ENCODE peak calls at places on chromosomes 1 and 21, in four cellular contexts. One of them, this sample, is unnamed.
A peak's percentile ranks its signal among the peaks of the same experiment; 100 is the strongest.

GRCh38 chr1:95854457-95854856 is 620.4 kb downstream of the RWDD3 start:
- DNase-seq in adrenal gland: no peak
- DNase-seq in uterus: no peak
- DNase-seq in skeletal muscle cell: no peak
- DNase-seq in this sample: no peak

GRCh38 chr1:7555391-7556185 is 215.5 kb upstream of the VAMP3 start:
- DNase-seq in skeletal muscle cell: no peak
- DNase-seq in adrenal gland: no peak
- DNase-seq in uterus: no peak
- DNase-seq in this sample: peak; percentile 8

GRCh38 chr1:175471039-175471800 is 272.2 kb downstream of the TNR start:
- DNase-seq in adrenal gland: no peak
- DNase-seq in skeletal muscle cell: no peak
- DNase-seq in uterus: no peak
- DNase-seq in this sample: no peak

GRCh38 chr1:24318988-24319863 is at the start of gene GRHL3:
- DNase-seq in adrenal gland: no peak
- DNase-seq in uterus: no peak
- DNase-seq in skeletal muscle cell: no peak
- DNase-seq in this sample: no peak

GRCh38 chr1:245096330-245097066 is 58.3 kb upstream of the KIF26B start:
- DNase-seq in adrenal gland: no peak
- DNase-seq in uterus: no peak
- DNase-seq in skeletal muscle cell: no peak
- DNase-seq in this sample: no peak

GRCh38 chr21:39196310-39196709 is 13.1 kb upstream of the PSMG1 start:
- DNase-seq in skeletal muscle cell: no peak
- DNase-seq in adrenal gland: no peak
- DNase-seq in uterus: no peak
- DNase-seq in this sample: no peak

GRCh38 chr1:91015794-91016550 is 5.9 kb downstream of the ZNF644 start:
- DNase-seq in adrenal gland: no peak
- DNase-seq in skeletal muscle cell: peak; percentile 4
- DNase-seq in uterus: no peak
- DNase-seq in this sample: no peak

GRCh38 chr1:41639332-41639936 is 155.0 kb upstream of the EDN2 start:
- DNase-seq in uterus: no peak
- DNase-seq in skeletal muscle cell: no peak
- DNase-seq in adrenal gland: no peak
- DNase-seq in this sample: peak; percentile 32

GRCh38 chr1:182092336-182092735 is 30.8 kb upstream of the ZNF648 start:
- DNase-seq in skeletal muscle cell: no peak
- DNase-seq in uterus: no peak
- DNase-seq in adrenal gland: no peak
- DNase-seq in this sample: no peak

GRCh38 chr1:42266253-42267135 is 68.5 kb downstream of the FOXJ3 start:
- DNase-seq in skeletal muscle cell: no peak
- DNase-seq in adrenal gland: no peak
- DNase-seq in uterus: no peak
- DNase-seq in this sample: no peak

GRCh38 chr1:91836307-91837056 is 49.5 kb downstream of the TGFBR3 start:
- DNase-seq in skeletal muscle cell: no peak
- DNase-seq in uterus: no peak
- DNase-seq in adrenal gland: no peak
- DNase-seq in this sample: no peak

GRCh38 chr21:46618738-46619369 is 14.0 kb upstream of the S100B start:
- DNase-seq in adrenal gland: no peak
- DNase-seq in skeletal muscle cell: no peak
- DNase-seq in uterus: no peak
- DNase-seq in this sample: no peak

GRCh38 chr1:38088366-38088765 is 41.8 kb upstream of the POU3F1 start:
- DNase-seq in adrenal gland: no peak
- DNase-seq in uterus: no peak
- DNase-seq in skeletal muscle cell: no peak
- DNase-seq in this sample: no peak

GRCh38 chr1:224488806-224489584 is 54.4 kb upstream of the WDR26 start:
- DNase-seq in skeletal muscle cell: no peak
- DNase-seq in uterus: no peak
- DNase-seq in adrenal gland: no peak
- DNase-seq in this sample: no peak

GRCh38 chr21:29155118-29155932 is 24.9 kb downstream of the MAP3K7CL start:
- DNase-seq in adrenal gland: peak; percentile 33
- DNase-seq in uterus: peak; percentile 60
- DNase-seq in skeletal muscle cell: no peak
- DNase-seq in this sample: peak; percentile 63

GRCh38 chr1:109917429-109918076 is 6.9 kb downstream of the CSF1 start:
- DNase-seq in skeletal muscle cell: no peak
- DNase-seq in adrenal gland: no peak
- DNase-seq in uterus: no peak
- DNase-seq in this sample: no peak

GRCh38 chr1:157163273-157164127 is 25.3 kb upstream of the ETV3 start:
- DNase-seq in adrenal gland: peak; percentile 67
- DNase-seq in uterus: peak; percentile 70
- DNase-seq in skeletal muscle cell: no peak
- DNase-seq in this sample: peak; percentile 80

GRCh38 chr1:204358605-204359004 is 1.1 kb downstream of the PLEKHA6 start:
- DNase-seq in adrenal gland: no peak
- DNase-seq in skeletal muscle cell: no peak
- DNase-seq in uterus: no peak
- DNase-seq in this sample: no peak

GRCh38 chr1:26832249-26832960 is 5.9 kb downstream of the ZDHHC18 start:
- DNase-seq in uterus: no peak
- DNase-seq in adrenal gland: no peak
- DNase-seq in skeletal muscle cell: no peak
- DNase-seq in this sample: no peak

GRCh38 chr1:232130815-232131474 is 499.0 kb downstream of the SIPA1L2 start:
- DNase-seq in skeletal muscle cell: no peak
- DNase-seq in adrenal gland: no peak
- DNase-seq in uterus: no peak
- DNase-seq in this sample: no peak

GRCh38 chr1:2189459-2190425 is 4.8 kb downstream of the FAAP20 start:
- DNase-seq in uterus: peak; percentile 90
- DNase-seq in skeletal muscle cell: peak; percentile 90
- DNase-seq in adrenal gland: peak; percentile 98
- DNase-seq in this sample: peak; percentile 99

GRCh38 chr1:66489972-66490601 is 43.9 kb upstream of the SGIP1 start:
- DNase-seq in adrenal gland: no peak
- DNase-seq in skeletal muscle cell: no peak
- DNase-seq in uterus: no peak
- DNase-seq in this sample: no peak

GRCh38 chr1:233656700-233657099 is 42.8 kb downstream of the KCNK1 start:
- DNase-seq in uterus: no peak
- DNase-seq in adrenal gland: no peak
- DNase-seq in skeletal muscle cell: no peak
- DNase-seq in this sample: no peak

GRCh38 chr1:8871539-8871935 is 6.9 kb downstream of the ENO1 start:
- DNase-seq in uterus: no peak
- DNase-seq in skeletal muscle cell: no peak
- DNase-seq in adrenal gland: no peak
- DNase-seq in this sample: no peak

GRCh38 chr21:33789697-33790096 is 125.9 kb downstream of the ATP5PO start:
- DNase-seq in skeletal muscle cell: peak; percentile 38
- DNase-seq in adrenal gland: no peak
- DNase-seq in uterus: no peak
- DNase-seq in this sample: no peak

GRCh38 chr1:11623702-11624101 is 30.5 kb downstream of the FBXO2 start:
- DNase-seq in skeletal muscle cell: no peak
- DNase-seq in adrenal gland: no peak
- DNase-seq in uterus: no peak
- DNase-seq in this sample: no peak

GRCh38 chr21:45078877-45079281 is 4.5 kb downstream of the ADARB1 start:
- DNase-seq in uterus: no peak
- DNase-seq in adrenal gland: no peak
- DNase-seq in skeletal muscle cell: peak; percentile 57
- DNase-seq in this sample: no peak

GRCh38 chr21:35227774-35228173 is 178.7 kb upstream of the RUNX1 start:
- DNase-seq in adrenal gland: no peak
- DNase-seq in skeletal muscle cell: no peak
- DNase-seq in uterus: no peak
- DNase-seq in this sample: peak; percentile 71

GRCh38 chr1:64162151-64162550 is 41.3 kb upstream of the UBE2U start:
- DNase-seq in uterus: no peak
- DNase-seq in adrenal gland: no peak
- DNase-seq in skeletal muscle cell: no peak
- DNase-seq in this sample: no peak

GRCh38 chr1:28778021-28778420 is 33.9 kb upstream of the OPRD1 start:
- DNase-seq in adrenal gland: no peak
- DNase-seq in skeletal muscle cell: no peak
- DNase-seq in uterus: no peak
- DNase-seq in this sample: no peak

GRCh38 chr1:18534810-18535205 is 54.1 kb downstream of the KLHDC7A start:
- DNase-seq in skeletal muscle cell: no peak
- DNase-seq in adrenal gland: no peak
- DNase-seq in uterus: no peak
- DNase-seq in this sample: no peak

GRCh38 chr1:110783292-110783918 is 89.5 kb upstream of the CD53 start:
- DNase-seq in adrenal gland: peak; percentile 45
- DNase-seq in uterus: no peak
- DNase-seq in skeletal muscle cell: peak; percentile 4
- DNase-seq in this sample: no peak